ENCODE peak calls at places on chromosomes 3 and 15, in four cellular contexts. Q, L, U and H are unnamed samples.

GRCh38 chr3:48400824-48401433 is 28.9 kb downstream of the FBXW12 start:
- DNase-seq in L (peak; percentile 77), Q (peak; percentile 56), U (no peak), H (peak; percentile 57)

GRCh38 chr15:95405447-95405846 is 925.1 kb upstream of the NR2F2 start:
- DNase-seq in Q (no peak), L (no peak), U (no peak), H (no peak)

GRCh38 chr3:45173776-45174175 is 27.6 kb upstream of the CDCP1 start:
- DNase-seq in U (no peak), Q (no peak), L (no peak), H (no peak)

GRCh38 chr3:31140470-31140869 is 246.0 kb upstream of the GADL1 start:
- DNase-seq in L (no peak), Q (no peak), U (no peak), H (no peak)

GRCh38 chr3:108907194-108907593 is 46.5 kb downstream of the GUCA1C start:
- DNase-seq in Q (no peak), L (no peak), U (no peak), H (no peak)

GRCh38 chr3:190225186-190225692 is 97.0 kb downstream of the CLDN1 start:
- DNase-seq in L (no peak), U (no peak), Q (no peak), H (no peak)

GRCh38 chr15:59736181-59736580 is 47.1 kb upstream of the BNIP2 start:
- DNase-seq in L (no peak), Q (no peak), U (no peak), H (no peak)

GRCh38 chr15:67048281-67049279 is 16.8 kb upstream of the SMAD3 start:
- DNase-seq in L (no peak), Q (no peak), U (peak; percentile 79), H (no peak)

GRCh38 chr15:69980311-69981059 is 117.2 kb downstream of the TLE3 start:
- DNase-seq in L (no peak), Q (no peak), U (no peak), H (no peak)

GRCh38 chr15:79540551-79540950 is 108.4 kb downstream of the MINAR1 start:
- DNase-seq in U (no peak), L (no peak), Q (no peak), H (no peak)

GRCh38 chr15:57867970-57868791 is 161.7 kb downstream of the POLR2M start:
- DNase-seq in L (no peak), U (no peak), Q (no peak), H (no peak)

GRCh38 chr3:37853691-37854413 is 7.8 kb upstream of the CTDSPL start:
- DNase-seq in L (no peak), Q (no peak), U (no peak), H (no peak)

GRCh38 chr3:5568451-5568850 is 380.9 kb downstream of the EDEM1 start:
- DNase-seq in L (no peak), U (no peak), Q (no peak), H (no peak)

GRCh38 chr3:124412642-124413041 is 317.6 kb upstream of the UMPS start:
- DNase-seq in Q (no peak), L (no peak), U (no peak), H (no peak)

GRCh38 chr3:22371592-22372291 is 620.7 kb upstream of the ZNF385D start:
- DNase-seq in L (peak; percentile 30), Q (peak; percentile 41), U (peak; percentile 53), H (no peak)

GRCh38 chr15:34610388-34610787 is 26.9 kb upstream of the GOLGA8B start:
- DNase-seq in U (no peak), Q (no peak), L (no peak), H (no peak)

GRCh38 chr3:71616571-71617021 is 33.1 kb upstream of the FOXP1 start:
- DNase-seq in L (no peak), Q (no peak), U (no peak), H (no peak)

GRCh38 chr3:58111513-58112184 is 99.1 kb downstream of the DNASE1L3 start:
- DNase-seq in Q (no peak), U (peak; percentile 79), L (peak; percentile 36), H (peak; percentile 12)

GRCh38 chr3:14811733-14812132 is 7.0 kb upstream of the FGD5 start:
- DNase-seq in L (no peak), Q (no peak), U (no peak), H (no peak)

GRCh38 chr3:16357698-16358097 is 92.7 kb downstream of the OXNAD1 start:
- DNase-seq in L (no peak), Q (no peak), U (no peak), H (no peak)

GRCh38 chr15:75227663-75228280 is 26.1 kb downstream of the C15orf39 start:
- DNase-seq in Q (peak; percentile 15), U (peak; percentile 50), L (no peak), H (no peak)

GRCh38 chr3:66748175-66748876 is 247.5 kb upstream of the LRIG1 start:
- DNase-seq in U (no peak), Q (no peak), L (no peak), H (no peak)

GRCh38 chr3:178966299-178967183 is 105.1 kb downstream of the ZMAT3 start:
- DNase-seq in U (no peak), L (no peak), Q (no peak), H (no peak)

GRCh38 chr3:138674131-138674530 is 65.6 kb downstream of the FAIM start:
- DNase-seq in Q (no peak), L (no peak), U (no peak), H (no peak)

GRCh38 chr3:135432402-135432801 is 533.1 kb upstream of the PPP2R3A start:
- DNase-seq in Q (no peak), U (no peak), L (no peak), H (no peak)

DNA sequence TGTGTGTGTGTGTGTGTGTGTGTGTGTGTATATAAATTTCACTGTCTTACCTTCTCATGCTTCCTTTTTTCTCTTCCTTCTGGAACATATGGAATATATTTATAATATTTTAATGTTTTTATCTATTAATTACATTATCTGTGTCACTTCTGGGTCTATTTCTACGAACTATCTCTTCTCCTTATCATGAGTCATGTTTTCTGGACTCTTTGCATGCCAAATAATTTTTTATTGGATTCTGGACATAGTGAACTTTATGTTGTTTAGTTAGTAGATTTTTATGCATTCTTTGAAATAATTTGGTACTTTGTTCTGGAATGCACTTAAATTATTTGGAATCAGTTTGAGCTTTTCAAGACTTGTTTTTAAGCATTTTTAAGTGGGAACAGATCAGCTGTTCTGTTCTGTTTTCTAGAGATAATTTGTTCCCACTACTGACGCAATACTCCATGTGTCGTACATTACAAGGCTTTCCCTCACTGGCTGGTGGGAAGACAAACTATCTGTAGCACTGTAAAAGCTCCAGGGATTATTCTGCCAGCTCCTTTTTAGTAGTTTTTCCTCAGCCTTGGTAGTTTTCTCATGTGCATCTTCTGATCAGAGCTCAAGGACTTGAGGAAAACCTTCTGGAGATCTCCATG is 302.0 kb downstream of the CLSTN2 start:
- DNase-seq in U (no peak), L (no peak), Q (no peak), H (no peak)
- H3K9me3 ChIP-seq in U (no peaks in the 10 kb centered on the region), L (no peaks in the 10 kb centered on the region), Q (no peaks in the 10 kb centered on the region), H (no peaks in the 10 kb centered on the region)

DNA sequence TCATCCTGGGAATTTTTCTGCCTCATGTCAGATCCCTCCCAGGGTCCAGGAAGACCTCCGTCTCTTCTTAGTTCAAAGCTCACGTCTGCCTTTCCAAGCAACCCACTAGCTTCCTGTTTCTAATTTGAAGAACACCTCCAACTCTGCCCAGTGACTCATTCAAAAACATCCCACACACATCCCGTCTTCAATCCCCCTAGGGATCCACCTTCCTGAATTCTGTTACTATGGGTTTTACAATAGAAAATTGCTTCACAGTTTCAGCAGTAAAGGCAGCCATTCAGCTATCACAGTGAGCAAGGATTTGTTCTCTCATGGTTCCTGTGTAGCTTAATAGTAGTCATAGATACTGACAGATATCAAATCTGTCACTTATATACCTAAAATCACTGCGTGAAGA is 308.3 kb upstream of the CCDC54 start:
- DNase-seq in L (no peak), Q (no peak), U (no peak), H (no peak)
- H3K4me3 ChIP-seq in L (no peak overlapping the region), Q (no peak overlapping the region), U (no peak overlapping the region), H (no peak overlapping the region)

DNA sequence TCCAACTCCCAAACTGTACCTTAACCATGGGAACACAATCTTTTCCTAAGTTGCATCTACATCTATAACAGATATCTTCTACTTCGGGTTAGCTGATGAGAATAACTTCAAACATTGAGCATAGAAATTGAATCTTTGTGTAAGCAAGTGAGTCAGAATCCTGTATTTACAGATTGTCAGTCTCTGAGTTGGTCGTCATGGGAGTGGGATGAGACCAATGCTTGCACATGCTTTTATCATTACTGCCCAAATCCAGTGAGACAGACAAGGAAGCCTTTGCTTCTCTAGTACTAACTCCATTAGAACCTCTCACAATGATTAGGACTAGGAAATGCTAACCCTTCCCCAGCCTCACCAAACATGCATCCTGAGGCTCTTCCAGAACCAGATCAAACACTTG is 587.1 kb upstream of the ZNF717 start:
- DNase-seq in Q (no peak), L (no peak), U (no peak), H (no peak)
- H3K9me3 ChIP-seq in Q (no peaks in the 10 kb centered on the region), L (peaks cover 4% of the 10 kb centered on the region), U (no peaks in the 10 kb centered on the region), H (no peaks in the 10 kb centered on the region)

GRCh38 chr3:184786271-184787010 is 25.5 kb upstream of the VPS8 start:
- DNase-seq in U (no peak), L (no peak), Q (peak; percentile 73), H (no peak)

GRCh38 chr3:184783309-184783708 is 28.7 kb upstream of the VPS8 start:
- DNase-seq in U (peak; percentile 7), Q (peak; percentile 12), L (no peak), H (no peak)

GRCh38 chr3:184785106-184785505 is 26.9 kb upstream of the VPS8 start:
- DNase-seq in Q (no peak), L (no peak), U (no peak), H (no peak)

GRCh38 chr3:184788751-184789150 is 23.2 kb upstream of the VPS8 start:
- DNase-seq in U (no peak), L (no peak), Q (no peak), H (no peak)

DNA sequence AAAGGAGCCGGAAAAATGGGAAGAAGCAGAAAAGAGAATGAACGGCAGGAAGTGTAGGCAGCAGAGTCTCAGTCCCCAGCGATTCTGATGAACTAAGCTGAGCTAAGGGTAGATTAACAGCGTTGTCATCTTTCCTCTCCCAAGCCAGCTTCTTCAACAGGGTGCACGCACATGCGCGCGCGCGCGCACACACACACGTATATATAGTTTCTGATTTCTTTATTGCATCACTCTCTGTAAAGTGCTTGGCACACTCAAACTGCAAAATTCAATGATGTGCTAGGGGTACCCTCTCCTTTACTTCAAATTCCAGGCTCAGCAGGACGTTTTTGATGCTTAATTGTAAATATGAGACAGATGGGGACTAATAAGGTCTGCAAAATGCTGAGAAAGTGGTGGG is 26.1 kb upstream of the VPS8 start:
- DNase-seq in L (no peak), Q (no peak), U (no peak), H (no peak)
- H3K4me3 ChIP-seq in L (no peak overlapping the region), Q (peak overlapping the region; percentile 28), U (no peak overlapping the region), H (no peak overlapping the region)

DNA sequence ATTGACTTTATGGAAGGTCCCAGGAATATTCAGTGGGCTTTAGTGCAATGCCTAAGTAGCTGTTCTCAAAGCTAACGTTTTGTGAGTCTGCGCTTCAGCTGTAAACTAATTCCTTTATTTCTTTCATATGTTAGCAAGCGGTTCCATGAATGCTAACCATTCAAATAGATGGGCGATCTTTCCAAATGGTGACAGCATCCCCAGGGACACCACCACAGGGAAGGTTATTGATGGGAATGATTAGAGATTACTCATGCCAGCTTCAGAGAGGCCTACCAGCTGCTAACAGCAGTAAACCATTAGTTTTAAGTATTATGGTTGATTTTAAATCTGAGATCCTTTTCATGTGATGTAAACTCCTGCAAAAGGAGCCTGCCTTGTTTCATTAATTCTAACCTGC is 405.6 kb upstream of the MCTP2 start:
- DNase-seq in L (no peak), U (no peak), Q (no peak), H (no peak)
- H3K9me3 ChIP-seq in L (no peaks in the 10 kb centered on the region), U (no peaks in the 10 kb centered on the region), Q (no peaks in the 10 kb centered on the region), H (no peaks in the 10 kb centered on the region)